ENCODE peak calls at places on chromosome 3, in six cellular contexts. G is heart left ventricle, D is body of pancreas, F is breast epithelium, X is A549, W is H1. R is an unnamed sample.
A peak's percentile ranks its signal among the peaks of the same experiment; 100 is the strongest.

GRCh38 chr3:107938128-107938527 is 152.7 kb downstream of the CD47 start:
- DNase-seq in F (no peak), G (no peak), X (no peak), W (no peak), D (peak; percentile 19), R (no peak)

GRCh38 chr3:117547956-117548550 is 838.5 kb downstream of the TUSC7 start:
- DNase-seq in D (no peak), W (no peak), X (peak; percentile 41), G (no peak), F (no peak), R (no peak)

GRCh38 chr3:126550488-126551051 is 8.2 kb downstream of the C3orf22 start:
- DNase-seq in W (no peak), X (no peak), F (no peak), G (no peak), D (peak; percentile 0), R (no peak)

GRCh38 chr3:46830801-46831200 is 32.4 kb downstream of the MYL3 start:
- DNase-seq in X (no peak), F (no peak), D (no peak), G (no peak), W (no peak), R (no peak)

GRCh38 chr3:139265131-139266016 is 78.4 kb upstream of the MRPS22 start:
- DNase-seq in D (no peak), F (peak; percentile 2), W (no peak), X (no peak), G (no peak), R (no peak)

GRCh38 chr3:28791713-28792255 is 443.2 kb upstream of the AZI2 start:
- DNase-seq in F (no peak), G (no peak), D (no peak), W (no peak), X (no peak), R (no peak)

GRCh38 chr3:153221748-153222162 is 59.7 kb downstream of the RAP2B start:
- DNase-seq in D (peak; percentile 80), F (peak; percentile 26), W (no peak), G (peak; percentile 75), X (no peak), R (peak; percentile 71)

GRCh38 chr3:8532251-8532831 is 30.7 kb downstream of the LMCD1 start:
- DNase-seq in G (peak; percentile 42), W (no peak), D (no peak), X (peak; percentile 28), F (no peak), R (peak; percentile 9)

GRCh38 chr3:42980909-42981308 is 1.8 kb downstream of the GASK1A start:
- DNase-seq in W (no peak), X (no peak), F (peak; percentile 32), G (no peak), D (no peak), R (no peak)

GRCh38 chr3:125055165-125055912 is 458 bp downstream of the HEG1 start:
- DNase-seq in D (no peak), G (peak; percentile 46), X (no peak), W (no peak), F (no peak), R (no peak)

GRCh38 chr3:189721873-189722665 is 90.9 kb downstream of the TP63 start:
- DNase-seq in W (no peak), F (no peak), G (no peak), X (no peak), D (no peak), R (no peak)

GRCh38 chr3:154050766-154051165 is 70.4 kb upstream of the ARHGEF26 start:
- DNase-seq in W (no peak), G (no peak), D (no peak), F (no peak), X (no peak), R (no peak)

GRCh38 chr3:131960324-131960723 is 74.5 kb downstream of the CPNE4 start:
- DNase-seq in X (no peak), D (peak; percentile 12), F (no peak), W (no peak), G (no peak), R (no peak)

GRCh38 chr3:107881517-107881916 is 209.3 kb downstream of the CD47 start:
- DNase-seq in W (no peak), F (no peak), G (no peak), X (no peak), D (no peak), R (no peak)

GRCh38 chr3:36060950-36061349 is 319.4 kb upstream of the STAC start:
- DNase-seq in X (peak; percentile 1), F (no peak), G (no peak), W (no peak), D (no peak), R (no peak)

GRCh38 chr3:176293277-176293676 is 904.0 kb downstream of the TBL1XR1 start:
- DNase-seq in D (no peak), F (no peak), X (no peak), W (no peak), G (no peak), R (no peak)

GRCh38 chr3:111903067-111903511 is 44.0 kb downstream of the PHLDB2 start:
- DNase-seq in F (no peak), D (no peak), W (no peak), G (no peak), X (peak; percentile 72), R (peak; percentile 30)

GRCh38 chr3:41180396-41180795 is 18.9 kb upstream of the CTNNB1 start:
- DNase-seq in G (no peak), W (no peak), D (no peak), X (no peak), F (no peak), R (no peak)

GRCh38 chr3:53195602-53196574 is 34.9 kb downstream of the PRKCD start:
- DNase-seq in D (peak; percentile 43), F (no peak), G (peak; percentile 46), W (no peak), X (peak; percentile 46), R (no peak)

GRCh38 chr3:131880948-131881347 is 153.9 kb downstream of the CPNE4 start:
- DNase-seq in W (no peak), D (no peak), X (no peak), G (no peak), F (no peak), R (no peak)

GRCh38 chr3:118981494-118982134 is 53.0 kb downstream of the IGSF11 start:
- DNase-seq in X (no peak), G (no peak), D (no peak), W (no peak), F (no peak), R (no peak)

DNA sequence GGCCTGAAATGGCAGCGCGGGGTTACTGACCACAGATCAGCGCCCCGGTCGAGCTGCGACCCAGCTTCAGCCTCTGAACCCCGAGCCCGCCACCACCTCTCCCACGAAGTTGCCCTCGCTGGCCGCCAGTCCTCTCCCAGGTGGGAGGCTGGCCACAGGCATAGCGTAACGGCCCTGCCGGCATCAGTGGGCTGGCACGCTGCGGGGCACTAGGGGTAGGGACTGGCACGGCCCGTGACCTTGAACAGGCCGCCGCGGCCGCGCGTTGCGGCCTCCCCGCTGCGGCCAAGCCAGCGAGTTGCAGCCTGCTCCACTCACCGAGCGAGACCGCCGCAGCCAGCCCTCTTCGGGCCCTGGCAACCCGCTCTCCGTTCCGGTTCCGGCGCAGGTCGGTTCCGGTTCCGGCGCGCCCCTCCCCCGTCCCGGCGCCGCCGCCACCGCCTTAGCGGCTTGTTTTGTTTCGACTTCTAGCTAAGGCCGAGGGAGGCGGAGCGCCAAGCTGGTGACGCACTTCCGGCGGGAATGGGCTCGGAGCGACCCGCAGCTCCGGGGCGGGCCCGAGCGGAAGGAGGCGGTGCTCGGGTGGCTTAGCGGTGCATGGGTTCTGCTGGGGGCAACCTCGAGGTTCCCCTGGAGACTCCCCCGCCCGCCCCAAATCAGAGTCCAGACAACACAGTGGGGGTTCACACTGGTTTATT is at the start of gene USP19:
- DNase-seq in X (peak; percentile 88), F (peak; percentile 91), D (peak; percentile 96), G (peak; percentile 96), W (peak; percentile 84), R (peak; percentile 97)
- TF ChIP-seq POLR2A in X (peak; percentile 62), F (peak; percentile 73), D (peak; percentile 48), G (peak; percentile 80), W (no peak), R (peak; percentile 63)

DNA sequence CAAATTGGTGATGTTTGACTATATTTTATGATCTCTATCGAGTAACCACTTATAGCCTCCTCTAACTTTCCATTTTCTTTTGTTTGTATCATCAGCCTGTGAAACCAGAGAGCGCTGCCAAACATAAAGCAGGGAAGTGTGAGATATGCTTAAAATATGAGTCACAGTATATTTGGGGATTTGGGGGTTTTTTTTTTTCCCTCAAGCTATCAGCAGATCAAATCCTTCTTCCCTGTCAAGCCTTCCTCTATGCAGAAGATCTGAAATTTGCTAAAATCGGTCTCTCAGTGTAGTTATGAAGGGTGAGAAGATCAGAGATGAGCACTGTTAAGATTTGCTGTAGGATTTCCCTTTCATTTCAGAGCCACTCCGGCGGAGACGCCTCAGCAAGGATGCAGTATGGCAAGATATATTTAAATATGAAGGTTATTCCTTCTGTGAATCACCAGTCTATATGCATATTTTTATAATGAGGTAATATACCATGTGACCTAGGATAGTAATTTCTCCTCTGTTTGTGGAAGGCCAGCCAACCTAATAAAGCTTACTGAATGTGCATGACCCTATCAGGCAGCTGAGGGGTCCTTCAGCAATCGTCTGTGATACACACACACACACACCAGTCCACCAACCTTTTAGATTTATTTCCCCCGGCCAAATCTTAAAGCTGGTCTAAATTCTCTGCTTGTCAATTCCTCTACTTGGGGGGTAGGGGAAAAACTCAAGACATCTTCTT is 474.1 kb downstream of the FOXP1 start:
- DNase-seq in X (no peak), F (no peak), G (no peak), D (no peak), W (no peak), R (no peak)
- TF ChIP-seq POLR2A in X (no peak), F (no peak), G (no peak), D (no peak), W (no peak), R (no peak)

GRCh38 chr3:172561894-172562664 is 38.8 kb upstream of the TNFSF10 start:
- DNase-seq in G (no peak), F (no peak), D (no peak), W (no peak), X (no peak), R (no peak)

GRCh38 chr3:172564499-172564898 is 41.3 kb upstream of the TNFSF10 start:
- DNase-seq in W (no peak), F (no peak), X (no peak), D (no peak), G (no peak), R (no peak)

GRCh38 chr3:172560026-172560425 is 36.8 kb upstream of the TNFSF10 start:
- DNase-seq in W (no peak), D (no peak), X (no peak), G (no peak), F (no peak), R (no peak)

GRCh38 chr3:172559029-172559428 is 35.8 kb upstream of the TNFSF10 start:
- DNase-seq in G (no peak), W (no peak), F (no peak), D (peak; percentile 34), X (no peak), R (no peak)

GRCh38 chr3:172562881-172563835 is 39.9 kb upstream of the TNFSF10 start:
- DNase-seq in X (no peak), W (no peak), F (no peak), G (no peak), D (peak; percentile 36), R (peak; percentile 12)
- TF ChIP-seq POLR2A in X (no peak), W (no peak), F (no peak), G (no peak), D (no peak), R (no peak)

DNA sequence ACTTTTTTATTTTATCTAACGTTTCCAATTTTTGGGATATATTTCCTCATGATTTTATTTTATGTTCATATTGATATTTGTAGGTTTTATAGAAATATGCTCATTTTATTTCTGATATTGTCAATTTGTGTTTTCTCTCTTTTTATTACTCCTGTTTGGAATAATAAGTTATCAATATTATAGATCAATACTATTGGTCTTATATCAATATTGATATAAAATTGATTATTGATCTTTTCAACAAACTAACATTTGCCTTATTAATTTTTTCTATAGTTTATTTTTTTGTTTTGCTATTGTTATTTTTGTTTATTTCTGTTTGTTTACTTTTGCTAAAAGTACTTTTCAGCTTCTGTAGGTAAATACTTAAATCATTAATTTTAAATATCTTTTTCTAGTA is 90.8 kb upstream of the CNTN6 start:
- DNase-seq in X (no peak), F (no peak), D (no peak), W (no peak), G (no peak), R (no peak)
- TF ChIP-seq POLR2A in X (no peak), F (no peak), D (no peak), W (no peak), G (no peak), R (no peak)